ENCODE peak calls at places on chromosomes 2 and 18, in six cellular contexts. H is WTC11; R is T follicular helper cell; S is T-helper 2 cell treated with Interferon-gamma antibody and Interleukin-4, amounts not matched to agents 5 μg/mL and 100 μg/mL, for 36 hours; B is stromal cell of bone marrow; Z is stimulated activated CD4-positive, alpha-beta T cell treated with anti-CD3 and anti-CD28 coated beads, Interleukin-4, amount 100 ng/mL, for 4 hours. W is an unnamed sample.

GRCh38 chr2:216694201-216694825 is 1.0 kb downstream of the IGFBP5 start:
- DNase-seq in Z (no peak), B (no peak), S (peak), R (no peak), H (peak), W (peak)

GRCh38 chr2:48250943-48251342 is 279.0 kb upstream of the STON1 start:
- DNase-seq in B (no peak), H (no peak), Z (no peak), S (no peak), R (no peak), W (no peak)

GRCh38 chr2:232133078-232133477 is 171.6 kb downstream of the DIS3L2 start:
- DNase-seq in H (peak), Z (no peak), R (no peak), S (no peak), B (no peak), W (no peak)

GRCh38 chr2:25168256-25169072 is at the start of gene POMC:
- DNase-seq in Z (no peak), R (no peak), B (peak), H (peak), S (peak), W (peak)

GRCh38 chr2:154244932-154245331 is 373.2 kb downstream of the GALNT13 start:
- DNase-seq in Z (no peak), S (no peak), B (no peak), H (no peak), R (no peak), W (no peak)

GRCh38 chr18:48975221-48975816 is 24.6 kb upstream of the SMAD7 start:
- DNase-seq in Z (no peak), H (no peak), R (no peak), B (no peak), S (no peak), W (no peak)

GRCh38 chr18:73577365-73577764 is 570.3 kb downstream of the FBXO15 start:
- DNase-seq in H (no peak), R (no peak), S (no peak), Z (no peak), B (peak), W (no peak)

GRCh38 chr2:135819211-135819610 is 17.8 kb downstream of the LCT start:
- DNase-seq in R (no peak), H (peak), S (peak), Z (peak), B (no peak), W (peak)

GRCh38 chr2:240966906-240967680 is 31.3 kb upstream of the SNED1 start:
- DNase-seq in H (peak), Z (no peak), B (no peak), S (no peak), R (no peak), W (no peak)

GRCh38 chr2:152718909-152719645 is 657 bp downstream of the ARL6IP6 start:
- DNase-seq in S (no peak), R (no peak), B (no peak), Z (no peak), H (peak), W (no peak)

GRCh38 chr2:201909348-201909747 is 103.0 kb downstream of the CDK15 start:
- DNase-seq in Z (no peak), R (no peak), H (no peak), S (no peak), B (no peak), W (no peak)

GRCh38 chr2:138279871-138280270 is 221.7 kb upstream of the SPOPL start:
- DNase-seq in R (no peak), S (no peak), H (no peak), B (no peak), Z (no peak), W (no peak)

GRCh38 chr2:106161938-106162814 is 31.9 kb downstream of the UXS1 start:
- DNase-seq in B (no peak), R (no peak), S (no peak), H (no peak), Z (no peak), W (no peak)

GRCh38 chr18:33201509-33201926 is 239.0 kb downstream of the CCDC178 start:
- DNase-seq in H (peak), R (no peak), Z (no peak), S (no peak), B (peak), W (no peak)

GRCh38 chr18:3147935-3148554 is 71.7 kb downstream of the MYOM1 start:
- DNase-seq in R (no peak), B (no peak), Z (no peak), H (no peak), S (no peak), W (no peak)

GRCh38 chr2:105313877-105314276 is 15.7 kb downstream of the TGFBRAP1 start:
- DNase-seq in R (no peak), B (no peak), S (no peak), Z (no peak), H (no peak), W (peak)

GRCh38 chr2:14944562-14945346 is 312.2 kb downstream of the LRATD1 start:
- DNase-seq in Z (no peak), S (no peak), B (peak), R (no peak), H (peak), W (no peak)

GRCh38 chr2:69169990-69170389 is 157.0 kb downstream of the ANTXR1 start:
- DNase-seq in S (peak), R (no peak), H (no peak), Z (no peak), B (no peak), W (no peak)

GRCh38 chr18:5294113-5294617 is 1.4 kb downstream of the ZBTB14 start:
- DNase-seq in Z (peak), R (peak), H (no peak), S (peak), B (no peak), W (no peak)

GRCh38 chr2:174740718-174741117 is 23.6 kb downstream of the CHRNA1 start:
- DNase-seq in Z (no peak), B (no peak), S (no peak), H (no peak), R (no peak), W (no peak)

GRCh38 chr2:130393318-130393910 is 37.6 kb downstream of the PTPN18 start:
- DNase-seq in S (no peak), B (no peak), R (no peak), H (no peak), Z (no peak), W (no peak)

GRCh38 chr2:156342252-156343095 is 10.0 kb upstream of the NR4A2 start:
- DNase-seq in H (peak), B (peak), Z (peak), S (peak), R (peak), W (peak)

GRCh38 chr2:42089340-42089925 is 41.6 kb downstream of the PKDCC start:
- DNase-seq in B (no peak), H (peak), Z (peak), S (peak), R (no peak), W (peak)

GRCh38 chr18:76673281-76674005 is 148.9 kb upstream of the ZNF236 start:
- DNase-seq in S (no peak), Z (no peak), B (no peak), H (no peak), R (no peak), W (no peak)

GRCh38 chr2:231928481-231928880 is 2.3 kb upstream of the NPPC start:
- DNase-seq in R (no peak), B (no peak), H (no peak), Z (no peak), S (no peak), W (no peak)

GRCh38 chr2:189217546-189217945 is 38.0 kb upstream of the COL5A2 start:
- DNase-seq in Z (no peak), S (no peak), R (no peak), H (peak), B (no peak), W (no peak)

GRCh38 chr18:62986490-62986889 is 271.1 kb downstream of the PHLPP1 start:
- DNase-seq in S (no peak), H (no peak), Z (no peak), R (no peak), B (no peak), W (no peak)

GRCh38 chr2:102434655-102435381 is 11.9 kb downstream of the IL18RAP start:
- DNase-seq in H (no peak), Z (no peak), S (no peak), B (no peak), R (no peak), W (peak)

GRCh38 chr2:129178356-129178755 is 801.1 kb upstream of the RAB6C start:
- DNase-seq in H (no peak), B (peak), R (no peak), Z (no peak), S (no peak), W (no peak)

GRCh38 chr2:11635141-11635540 is 34.9 kb downstream of the NTSR2 start:
- DNase-seq in H (no peak), Z (no peak), B (no peak), S (no peak), R (no peak), W (no peak)

GRCh38 chr2:64500549-64500948 is 23.6 kb upstream of the AFTPH start:
- DNase-seq in R (no peak), S (no peak), B (no peak), H (no peak), Z (no peak), W (no peak)

W was measured in GM06990.